ENCODE peak calls at places on chromosomes 5 and 9, in ten cellular contexts. M is GM06990, J is non-pigmented ciliary epithelial cell, U is caudate nucleus, R is HCEC 1CT, Y is suprapubic skin, D is T-cell, A is right lobe of liver, C is hypothalamus, S is activated T-cell treated with anti-CD3 and anti-CD28 coated beads for 1 hour. X is an unnamed sample.

GRCh38 chr5:113215401-113216060 is 219.3 kb downstream of the TSSK1B start:
- DNase-seq in M (no peak), A (no peak), R (peak; percentile 42), D (no peak), S (no peak), Y (no peak), J (no peak), C (no peak), U (no peak), X (no peak)

GRCh38 chr9:93597871-93598646 is 21.7 kb downstream of the PHF2 start:
- DNase-seq in R (no peak), M (no peak), J (no peak), A (peak; percentile 29), U (no peak), C (no peak), D (no peak), S (no peak), Y (peak; percentile 52), X (no peak)

GRCh38 chr5:67375606-67376005 is 179.0 kb upstream of the CD180 start:
- DNase-seq in M (no peak), Y (no peak), J (no peak), R (no peak), D (no peak), A (no peak), C (no peak), S (no peak), U (no peak), X (no peak)

GRCh38 chr9:116580853-116581252 is 106.3 kb upstream of the TRIM32 start:
- DNase-seq in Y (no peak), U (peak; percentile 8), C (no peak), D (no peak), A (no peak), J (no peak), M (no peak), R (no peak), S (no peak), X (no peak)

GRCh38 chr9:15389173-15389572 is 33.5 kb upstream of the SNAPC3 start:
- DNase-seq in J (no peak), Y (no peak), C (no peak), A (no peak), U (no peak), S (no peak), R (no peak), M (no peak), D (no peak), X (no peak)

GRCh38 chr9:88658311-88658822 is 123.4 kb downstream of the NXNL2 start:
- DNase-seq in J (no peak), D (no peak), U (no peak), A (no peak), S (no peak), R (peak; percentile 29), Y (peak; percentile 78), C (no peak), M (no peak), X (no peak)

GRCh38 chr9:6113819-6114218 is 98.4 kb upstream of the RANBP6 start:
- DNase-seq in C (no peak), Y (no peak), R (no peak), J (no peak), D (no peak), U (no peak), A (no peak), S (no peak), M (no peak), X (no peak)

GRCh38 chr5:61139931-61140330 is 22.3 kb downstream of the SMIM15 start:
- DNase-seq in C (no peak), R (no peak), S (no peak), D (no peak), J (no peak), Y (no peak), A (no peak), U (no peak), M (no peak), X (no peak)

GRCh38 chr9:88722753-88723152 is 187.8 kb downstream of the NXNL2 start:
- DNase-seq in J (no peak), Y (no peak), U (no peak), M (no peak), D (no peak), R (no peak), C (no peak), S (no peak), A (no peak), X (no peak)

GRCh38 chr5:176608937-176609723 is 826 bp downstream of the GPRIN1 start:
- DNase-seq in R (no peak), C (no peak), Y (no peak), J (no peak), U (no peak), A (no peak), D (no peak), M (peak; percentile 58), S (no peak), X (peak; percentile 31)

X was measured in activated naive CD4-positive, alpha-beta T cell treated with anti-CD3 and anti-CD28 coated beads, Interleukin-2, amount 50 U/mL, for 16 hours.